ENCODE peak calls at places on chromosome 18, in five cellular contexts. N, A, T, E and Z are unnamed samples.

GRCh38 chr18:36364911-36365624 is 67.6 kb downstream of the FHOD3 start:
- DNase-seq in N (no peak), A (no peak), T (no peak), E (no peak), Z (no peak)

GRCh38 chr18:48622911-48623431 is 84.1 kb downstream of the CTIF start:
- DNase-seq in N (no peak), A (no peak), T (no peak), E (no peak), Z (no peak)

GRCh38 chr18:52236134-52236533 is 103.9 kb upstream of the DCC start:
- DNase-seq in N (no peak), A (no peak), T (no peak), E (no peak), Z (no peak)

GRCh38 chr18:45843019-45843418 is 17.5 kb downstream of the SIGLEC15 start:
- DNase-seq in N (no peak), A (no peak), T (no peak), E (no peak), Z (no peak)

GRCh38 chr18:63317982-63318881 is 1.3 kb downstream of the BCL2 start:
- DNase-seq in N (no peak), A (peak; percentile 46), T (peak; percentile 89), E (peak; percentile 90), Z (peak; percentile 58)

GRCh38 chr18:48841381-48842258 is 109.1 kb downstream of the SMAD7 start:
- DNase-seq in N (peak; percentile 74), A (no peak), T (no peak), E (no peak), Z (no peak)

GRCh38 chr18:76450452-76450851 is 44.6 kb downstream of the ZNF516 start:
- DNase-seq in N (no peak), A (no peak), T (peak; percentile 34), E (peak; percentile 51), Z (no peak)

GRCh38 chr18:3508576-3509559 is 58.9 kb downstream of the TGIF1 start:
- DNase-seq in N (no peak), A (no peak), T (no peak), E (no peak), Z (no peak)

GRCh38 chr18:63542069-63542468 is at the start of gene SERPINB12:
- DNase-seq in N (no peak), A (no peak), T (no peak), E (no peak), Z (no peak)

GRCh38 chr18:5294113-5294617 is 1.4 kb downstream of the ZBTB14 start:
- DNase-seq in N (peak; percentile 65), A (peak; percentile 20), T (peak; percentile 67), E (peak; percentile 73), Z (peak; percentile 22)

GRCh38 chr18:7349181-7349837 is 118.4 kb downstream of the LRRC30 start:
- DNase-seq in N (no peak), A (no peak), T (no peak), E (no peak), Z (no peak)

GRCh38 chr18:36179562-36180334 is 7.5 kb upstream of the MOCOS start:
- DNase-seq in N (peak; percentile 92), A (peak; percentile 75), T (peak; percentile 91), E (peak; percentile 90), Z (no peak)

GRCh38 chr18:14936313-14936712 is 188.3 kb downstream of the ANKRD30B start:
- DNase-seq in N (no peak), A (no peak), T (no peak), E (no peak), Z (no peak)

GRCh38 chr18:78192044-78192443 is 787.6 kb upstream of the SALL3 start:
- DNase-seq in N (peak; percentile 19), A (no peak), T (no peak), E (no peak), Z (no peak)

GRCh38 chr18:61825386-61825785 is 67.4 kb downstream of the RNF152 start:
- DNase-seq in N (no peak), A (no peak), T (no peak), E (no peak), Z (no peak)

GRCh38 chr18:53864758-53865157 is 359.7 kb downstream of the MBD2 start:
- DNase-seq in N (no peak), A (no peak), T (no peak), E (no peak), Z (no peak)

GRCh38 chr18:63088262-63088661 is 231.3 kb downstream of the BCL2 start:
- DNase-seq in N (no peak), A (no peak), T (no peak), E (no peak), Z (no peak)

GRCh38 chr18:62073882-62074281 is 113.0 kb downstream of the PIGN start:
- DNase-seq in N (no peak), A (no peak), T (no peak), E (no peak), Z (no peak)

GRCh38 chr18:53796042-53796729 is 428.3 kb downstream of the MBD2 start:
- DNase-seq in N (no peak), A (peak; percentile 18), T (no peak), E (no peak), Z (no peak)

GRCh38 chr18:59902180-59902992 is 2.6 kb downstream of the PMAIP1 start:
- DNase-seq in N (no peak), A (no peak), T (no peak), E (no peak), Z (no peak)

GRCh38 chr18:6219116-6219717 is 195.5 kb downstream of the L3MBTL4 start:
- DNase-seq in N (peak; percentile 56), A (no peak), T (peak; percentile 76), E (no peak), Z (peak; percentile 21)

GRCh38 chr18:56575819-56576663 is 62.4 kb downstream of the TXNL1 start:
- DNase-seq in N (no peak), A (no peak), T (no peak), E (no peak), Z (peak; percentile 12)

GRCh38 chr18:40925071-40925541 is 1029.9 kb upstream of the PIK3C3 start:
- DNase-seq in N (no peak), A (no peak), T (no peak), E (no peak), Z (no peak)

GRCh38 chr18:13218376-13219011 is at the start of gene LDLRAD4:
- DNase-seq in N (peak; percentile 63), A (no peak), T (peak; percentile 47), E (peak; percentile 77), Z (no peak)
- TF ChIP-seq POLR2A in N (peak; percentile 64), A (no peak), T (no peak), E (no peak), Z (no peak)

GRCh38 chr18:74540689-74541421 is 6.6 kb downstream of the CNDP1 start:
- DNase-seq in N (no peak), A (no peak), T (no peak), E (no peak), Z (no peak)

GRCh38 chr18:74544898-74545297 is 10.6 kb downstream of the CNDP1 start:
- DNase-seq in N (no peak), A (no peak), T (no peak), E (no peak), Z (no peak)

GRCh38 chr18:74539289-74539688 is 5.0 kb downstream of the CNDP1 start:
- DNase-seq in N (no peak), A (no peak), T (no peak), E (no peak), Z (no peak)

GRCh38 chr18:74546007-74546406 is 11.7 kb downstream of the CNDP1 start:
- DNase-seq in N (no peak), A (no peak), T (no peak), E (no peak), Z (no peak)

GRCh38 chr18:74541703-74542555 is 7.6 kb downstream of the CNDP1 start:
- DNase-seq in N (no peak), A (no peak), T (no peak), E (no peak), Z (no peak)
- TF ChIP-seq POLR2A in N (no peak), A (no peak), T (no peak), E (no peak), Z (no peak)

GRCh38 chr18:22168360-22168921 is 948 bp upstream of the GATA6 start:
- DNase-seq in N (peak; percentile 77), A (no peak), T (peak; percentile 57), E (no peak), Z (no peak)

GRCh38 chr18:22169889-22170420 is 566 bp downstream of the GATA6 start:
- DNase-seq in N (peak; percentile 70), A (no peak), T (peak; percentile 57), E (no peak), Z (no peak)

GRCh38 chr18:22170421-22171262 is 1.3 kb downstream of the GATA6 start:
- DNase-seq in N (peak; percentile 83), A (no peak), T (peak; percentile 63), E (peak; percentile 77), Z (no peak)

GRCh38 chr18:22167471-22168151 is 1.8 kb upstream of the GATA6 start:
- DNase-seq in N (peak; percentile 59), A (no peak), T (peak; percentile 54), E (no peak), Z (no peak)

DNA sequence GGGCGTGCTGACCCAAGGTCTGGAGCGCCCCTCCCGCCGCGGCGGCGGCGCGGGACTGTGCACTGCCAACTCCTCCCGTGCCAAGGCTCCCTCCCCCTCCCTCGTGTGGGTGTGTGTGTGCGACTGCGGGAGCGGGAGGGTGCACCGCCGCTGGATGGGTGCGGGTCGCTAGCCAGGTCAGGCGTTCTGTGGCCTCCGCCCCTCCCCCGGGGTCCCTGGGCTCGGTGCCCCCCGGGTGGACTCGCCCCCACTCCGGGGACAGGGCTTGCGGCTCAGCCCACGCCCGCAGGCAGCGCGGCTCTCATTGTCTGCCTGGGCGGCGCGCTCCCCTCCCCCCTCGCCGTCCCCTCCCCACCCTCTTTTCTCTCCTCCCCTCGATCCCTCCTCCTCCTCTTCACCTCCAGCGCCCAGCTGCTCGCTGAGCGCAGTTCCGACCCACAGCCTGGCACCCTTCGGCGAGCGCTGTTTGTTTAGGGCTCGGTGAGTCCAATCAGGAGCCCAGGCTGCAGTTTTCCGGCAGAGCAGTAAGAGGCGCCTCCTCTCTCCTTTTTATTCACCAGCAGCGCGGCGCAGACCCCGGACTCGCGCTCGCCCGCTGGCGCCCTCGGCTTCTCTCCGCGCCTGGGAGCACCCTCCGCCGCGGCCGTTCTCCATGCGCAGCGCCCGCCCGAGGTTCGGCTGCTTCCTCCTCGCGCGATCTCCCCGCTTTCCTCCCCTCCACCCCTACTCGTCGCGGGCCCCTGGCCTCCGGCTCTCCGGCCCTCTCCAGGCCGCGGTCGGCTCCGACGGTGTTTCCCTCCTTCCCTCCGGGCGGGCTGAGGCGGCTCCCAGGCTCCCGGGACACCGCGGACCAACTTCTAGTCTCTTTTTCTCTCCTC is at the start of gene GATA6:
- DNase-seq in N (peak; percentile 96), A (peak; percentile 45), T (peak; percentile 92), E (peak; percentile 89), Z (peak; percentile 63)
- TF ChIP-seq POLR2A in N (peak; percentile 99), A (no peak), T (no peak), E (peak; percentile 81), Z (no peak)

DNA sequence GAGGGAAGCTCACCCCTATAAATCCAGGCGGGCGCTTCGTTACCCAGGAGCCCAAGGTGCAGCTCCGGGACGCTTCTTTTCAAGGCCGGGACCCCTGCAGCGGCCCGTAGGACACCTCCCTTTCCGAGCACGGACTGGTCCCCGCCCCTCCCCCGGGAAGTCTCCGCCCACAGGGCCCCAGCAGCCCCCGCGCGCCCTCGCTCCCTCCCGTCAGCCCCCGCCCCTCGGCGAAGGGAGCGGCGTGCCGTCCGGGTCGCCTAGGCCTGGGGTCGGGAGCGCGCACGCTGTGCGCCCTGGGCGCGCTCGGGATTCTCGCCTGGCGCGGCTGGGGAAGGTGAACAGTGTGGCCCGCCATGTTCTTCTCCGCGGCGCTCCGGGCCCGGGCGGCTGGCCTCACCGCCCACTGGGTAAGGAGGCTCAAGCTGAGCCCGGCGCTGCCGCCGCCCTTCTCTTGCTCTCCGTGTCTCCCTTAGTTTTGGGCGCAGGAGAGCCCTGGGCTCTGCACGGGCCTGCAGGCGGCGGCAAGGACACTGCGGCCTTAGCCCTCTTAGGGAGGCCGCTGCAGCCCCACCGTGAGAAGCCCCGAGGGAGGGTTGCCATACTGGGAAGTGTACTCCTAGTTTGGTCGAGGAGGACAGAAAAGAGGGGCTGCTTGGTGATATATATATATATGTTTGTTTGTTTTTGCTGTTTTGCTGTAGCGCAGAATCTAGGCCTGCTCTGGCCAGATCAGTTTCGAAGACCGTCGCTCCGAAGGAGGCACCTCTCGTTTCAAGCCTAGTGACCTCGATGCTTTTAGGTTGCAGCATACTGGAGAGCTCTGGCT is at the start of gene NDUFV2:
- DNase-seq in N (peak; percentile 92), A (peak; percentile 93), T (peak; percentile 97), E (peak; percentile 98), Z (peak; percentile 89)
- TF ChIP-seq POLR2A in N (peak; percentile 88), A (peak; percentile 82), T (peak; percentile 67), E (peak; percentile 90), Z (peak; percentile 51)